ENCODE peak calls at places on chromosomes 11 and 22, in five cellular contexts. O is upper lobe of left lung, S is cardiac fibroblast, R is psoas muscle, M is left ventricle myocardium inferior. Z is an unnamed sample.

GRCh38 chr22:42645341-42645937 is 3.8 kb downstream of the CYB5R3 start:
- DNase-seq in O (peak; percentile 66), S (no peak), R (no peak), M (peak; percentile 42), Z (no peak)

GRCh38 chr11:78742430-78742829 is 167.8 kb upstream of the NARS2 start:
- DNase-seq in O (no peak), S (no peak), R (peak; percentile 35), M (peak; percentile 69), Z (peak; percentile 70)

GRCh38 chr22:42433754-42434153 is 1.6 kb upstream of the NFAM1 start:
- DNase-seq in O (no peak), S (no peak), R (no peak), M (no peak), Z (no peak)

GRCh38 chr22:35380537-35381423 is at the start of gene HMOX1:
- DNase-seq in O (peak; percentile 98), S (peak; percentile 97), R (peak; percentile 95), M (peak; percentile 92), Z (peak; percentile 94)

GRCh38 chr11:64296830-64297721 is 3.1 kb upstream of the CATSPERZ start:
- DNase-seq in O (no peak), S (no peak), R (no peak), M (no peak), Z (no peak)

GRCh38 chr22:35648066-35649025 is at the start of gene APOL6:
- DNase-seq in O (no peak), S (peak; percentile 87), R (no peak), M (no peak), Z (peak; percentile 75)

GRCh38 chr11:87173185-87174039 is 135.7 kb downstream of the TMEM135 start:
- DNase-seq in O (no peak), S (peak; percentile 63), R (no peak), M (no peak), Z (peak; percentile 60)

GRCh38 chr11:2673250-2673610 is 26.6 kb downstream of the KCNQ1OT1 start:
- DNase-seq in O (no peak), S (no peak), R (no peak), M (no peak), Z (no peak)

GRCh38 chr22:11253000-11253511 is 4274.9 kb upstream of the OR11H1 start:
- DNase-seq in O (peak; percentile 80), S (no peak), R (peak; percentile 4), M (no peak), Z (no peak)

GRCh38 chr22:25375683-25376082 is 156.2 kb downstream of the CRYBB2 start:
- DNase-seq in O (no peak), S (no peak), R (no peak), M (no peak), Z (no peak)

GRCh38 chr11:63901660-63902059 is 15.3 kb downstream of the RCOR2 start:
- DNase-seq in O (no peak), S (peak; percentile 41), R (no peak), M (no peak), Z (no peak)

GRCh38 chr11:16902182-16902581 is 112.0 kb downstream of the PLEKHA7 start:
- DNase-seq in O (no peak), S (no peak), R (no peak), M (no peak), Z (no peak)

GRCh38 chr11:64007160-64007628 is 21.0 kb downstream of the OTUB1 start:
- DNase-seq in O (no peak), S (peak; percentile 17), R (no peak), M (no peak), Z (peak; percentile 21)

GRCh38 chr11:17387280-17387679 is 1.2 kb downstream of the KCNJ11 start:
- DNase-seq in O (peak; percentile 78), S (no peak), R (no peak), M (no peak), Z (no peak)

GRCh38 chr11:8699903-8700302 is 17.3 kb downstream of the RPL27A start:
- DNase-seq in O (no peak), S (peak; percentile 77), R (no peak), M (no peak), Z (peak; percentile 76)

GRCh38 chr11:47641585-47642098 is 717 bp downstream of the MTCH2 start:
- DNase-seq in O (no peak), S (peak; percentile 7), R (no peak), M (no peak), Z (no peak)

GRCh38 chr11:97962758-97963157 is 1058.0 kb upstream of the CNTN5 start:
- DNase-seq in O (no peak), S (no peak), R (no peak), M (no peak), Z (no peak)

GRCh38 chr11:127056338-127056971 is 55.9 kb upstream of the KIRREL3 start:
- DNase-seq in O (no peak), S (no peak), R (no peak), M (no peak), Z (no peak)

GRCh38 chr22:38246046-38246658 is 26.7 kb downstream of the TMEM184B start:
- DNase-seq in O (peak; percentile 59), S (no peak), R (no peak), M (no peak), Z (no peak)

GRCh38 chr11:13525257-13525656 is 29.5 kb upstream of the PTH start:
- DNase-seq in O (no peak), S (no peak), R (no peak), M (no peak), Z (no peak)

GRCh38 chr11:83823461-83824025 is 537.4 kb upstream of the CCDC90B start:
- DNase-seq in O (no peak), S (no peak), R (no peak), M (no peak), Z (no peak)

GRCh38 chr11:774873-775592 is 2.3 kb downstream of the GATD1 start:
- DNase-seq in O (peak; percentile 56), S (peak; percentile 39), R (peak; percentile 31), M (no peak), Z (peak; percentile 22)

GRCh38 chr11:10622957-10623787 is 54.7 kb upstream of the LYVE1 start:
- DNase-seq in O (no peak), S (no peak), R (no peak), M (peak; percentile 29), Z (no peak)
- H3K4me3 ChIP-seq in O (no peak overlapping the region), S (no peak overlapping the region), R (no peak overlapping the region), M (no peak overlapping the region), Z (no peak overlapping the region)

DNA sequence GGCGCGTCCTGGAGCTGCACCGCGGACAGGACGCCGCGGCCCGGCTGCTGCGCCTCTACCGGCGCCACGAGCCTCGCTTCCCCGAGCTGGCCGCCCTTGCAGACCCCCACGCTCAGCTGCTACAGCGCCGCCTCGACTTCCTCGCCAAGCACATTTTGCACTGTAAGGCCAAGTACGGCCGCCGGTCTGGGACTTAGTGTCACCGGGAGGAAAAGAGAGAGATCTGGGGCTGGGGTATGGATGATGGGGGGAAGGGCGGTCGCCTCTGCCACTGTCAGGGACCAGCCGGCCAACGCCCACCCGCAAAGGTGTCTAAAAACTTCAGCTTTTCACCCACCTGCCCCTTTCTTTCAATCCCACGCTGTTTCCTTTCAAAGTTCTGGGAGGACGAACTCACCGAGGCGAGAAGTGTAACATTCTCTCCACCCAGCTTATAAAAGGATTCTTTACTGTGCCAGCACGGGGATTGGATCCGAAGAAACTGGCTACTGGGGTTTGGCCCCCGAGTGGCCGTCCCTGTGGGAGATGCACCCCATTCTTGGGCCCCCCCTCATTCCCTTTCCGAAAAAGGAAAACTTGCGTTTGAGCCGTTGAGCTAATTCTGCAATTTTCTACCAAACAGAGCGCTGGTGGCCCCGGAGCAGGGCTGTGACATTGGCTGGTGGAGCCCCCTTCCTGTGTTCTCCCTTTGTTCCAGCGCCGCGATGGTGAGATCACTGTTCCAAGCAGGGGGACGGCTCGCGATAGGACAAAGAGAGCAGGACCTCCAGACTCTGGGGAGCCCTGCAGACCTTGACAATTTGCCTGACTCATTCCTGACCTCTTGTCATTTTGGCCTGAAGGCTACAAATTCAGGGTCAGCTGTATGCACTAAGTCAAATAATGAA is 1.7 kb downstream of the FJX1 start:
- DNase-seq in O (no peak), S (no peak), R (peak; percentile 24), M (peak; percentile 16), Z (no peak)
- TF ChIP-seq CTCF in O (no peak), S (peak; percentile 10), R (no peak), M (no peak), Z (peak; percentile 12)

GRCh38 chr22:20916916-20917810 is at the start of gene CRKL:
- DNase-seq in O (peak; percentile 99), S (peak; percentile 98), R (peak; percentile 97), M (peak; percentile 96), Z (peak; percentile 96)

GRCh38 chr22:20922141-20922751 is 5.0 kb downstream of the CRKL start:
- DNase-seq in O (no peak), S (no peak), R (no peak), M (no peak), Z (no peak)

GRCh38 chr22:20918663-20919220 is 1.5 kb downstream of the CRKL start:
- DNase-seq in O (no peak), S (no peak), R (no peak), M (no peak), Z (no peak)

GRCh38 chr22:20919718-20920117 is 2.5 kb downstream of the CRKL start:
- DNase-seq in O (no peak), S (no peak), R (no peak), M (no peak), Z (peak; percentile 34)

DNA sequence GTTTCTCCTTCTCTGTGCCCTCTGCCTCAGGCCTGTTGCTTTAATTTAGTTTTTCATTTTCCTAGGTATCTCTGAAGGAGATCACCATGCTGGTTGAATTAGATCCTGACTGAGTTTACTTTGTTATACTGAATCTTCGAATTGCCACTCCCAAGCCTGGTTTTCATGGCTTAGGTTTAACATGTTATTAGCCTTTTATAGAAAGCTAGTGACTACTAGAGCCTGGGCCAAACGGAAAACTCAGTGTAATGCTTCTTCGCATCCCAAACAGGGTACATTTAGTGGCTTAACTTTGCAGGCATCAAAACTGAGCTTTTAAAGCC is 3.6 kb downstream of the CRKL start:
- DNase-seq in O (no peak), S (no peak), R (no peak), M (no peak), Z (no peak)
- H3K4me3 ChIP-seq in O (peak overlapping the region; percentile 73), S (peak overlapping the region; percentile 97), R (peak overlapping the region; percentile 100), M (peak overlapping the region; percentile 94), Z (peak overlapping the region; percentile 94)

DNA sequence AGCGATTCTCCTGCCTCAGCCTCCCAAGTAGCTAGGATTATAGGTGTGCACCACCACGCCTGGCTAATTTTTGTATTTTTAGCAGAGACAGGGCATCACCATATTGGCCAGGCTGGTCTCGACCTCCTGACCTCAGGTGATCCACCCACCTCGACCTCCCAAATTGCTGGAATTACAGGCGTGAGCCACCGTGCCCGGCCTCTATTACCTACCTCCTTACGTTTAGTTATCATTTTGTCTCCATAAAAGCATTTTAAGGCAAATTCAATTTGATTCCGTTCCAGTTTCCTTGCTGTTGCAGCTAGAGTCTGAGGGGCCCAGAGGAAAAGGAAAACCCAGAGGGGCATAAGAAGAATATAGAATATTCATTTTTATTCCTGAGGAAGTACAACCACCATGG is 628 bp upstream of the DDX10 start:
- DNase-seq in O (no peak), S (no peak), R (no peak), M (no peak), Z (no peak)
- TF ChIP-seq CTCF in O (no peak), S (no peak), R (no peak), M (no peak), Z (no peak)

GRCh38 chr11:66071326-66071870 is 1.3 kb downstream of the PACS1 start:
- DNase-seq in O (no peak), S (no peak), R (no peak), M (no peak), Z (no peak)
- H3K4me3 ChIP-seq in O (peak overlapping the region; percentile 100), S (peak overlapping the region; percentile 72), R (peak overlapping the region; percentile 93), M (peak overlapping the region; percentile 92), Z (peak overlapping the region; percentile 72)

GRCh38 chr22:32448980-32449379 is 15.3 kb downstream of the BPIFC start:
- DNase-seq in O (no peak), S (no peak), R (no peak), M (no peak), Z (no peak)

GRCh38 chr22:32446321-32446720 is 17.9 kb downstream of the BPIFC start:
- DNase-seq in O (no peak), S (no peak), R (no peak), M (no peak), Z (no peak)

GRCh38 chr22:32444068-32444467 is 20.2 kb downstream of the BPIFC start:
- DNase-seq in O (no peak), S (peak; percentile 5), R (no peak), M (no peak), Z (no peak)
- TF ChIP-seq CTCF in O (no peak), S (no peak), R (no peak), M (peak; percentile 9), Z (peak; percentile 3)